ENCODE peak calls at places on chromosomes 5 and 9, in five cellular contexts. Y, G, O, N and E are unnamed samples.

GRCh38 chr5:138792181-138792808 is 39.1 kb downstream of the CTNNA1 start:
- DNase-seq in Y (no peak), G (no peak), O (no peak), N (no peak), E (no peak)

GRCh38 chr9:89486681-89487080 is 11.2 kb downstream of the SEMA4D start:
- DNase-seq in Y (no peak), G (no peak), O (no peak), N (no peak), E (no peak)

GRCh38 chr5:158899201-158899600 is 200.5 kb downstream of the EBF1 start:
- DNase-seq in Y (no peak), G (no peak), O (peak), N (no peak), E (no peak)

GRCh38 chr9:70472268-70473249 is 58.1 kb upstream of the KLF9 start:
- DNase-seq in Y (peak), G (no peak), O (no peak), N (no peak), E (no peak)

GRCh38 chr9:92737611-92738299 is 26.9 kb downstream of the BICD2 start:
- DNase-seq in Y (no peak), G (peak), O (no peak), N (no peak), E (no peak)

GRCh38 chr9:98796364-98797101 is at the start of gene ANKS6:
- DNase-seq in Y (peak), G (no peak), O (peak), N (peak), E (peak)

GRCh38 chr5:20678814-20679298 is 690.9 kb upstream of the CDH18 start:
- DNase-seq in Y (no peak), G (no peak), O (peak), N (no peak), E (no peak)

GRCh38 chr5:10607666-10608442 is 44.0 kb downstream of the ANKRD33B start:
- DNase-seq in Y (no peak), G (no peak), O (peak), N (no peak), E (no peak)

GRCh38 chr5:81194633-81195333 is 38.3 kb upstream of the CKMT2 start:
- DNase-seq in Y (peak), G (no peak), O (peak), N (peak), E (peak)

GRCh38 chr5:124453221-124454032 is 293.0 kb downstream of the ZNF608 start:
- DNase-seq in Y (no peak), G (no peak), O (peak), N (no peak), E (no peak)

GRCh38 chr5:131825404-131826013 is 28.7 kb upstream of the FNIP1 start:
- DNase-seq in Y (no peak), G (no peak), O (no peak), N (no peak), E (no peak)

GRCh38 chr9:134163374-134164196 is 779 bp downstream of the RNU6ATAC start:
- DNase-seq in Y (peak), G (no peak), O (peak), N (peak), E (peak)

GRCh38 chr5:69484891-69485290 is 7.7 kb upstream of the OCLN start:
- DNase-seq in Y (peak), G (no peak), O (peak), N (no peak), E (no peak)

GRCh38 chr5:132557425-132557805 is 638 bp downstream of the RAD50 start:
- DNase-seq in Y (peak), G (no peak), O (no peak), N (peak), E (peak)

GRCh38 chr5:59548807-59549357 is 344.6 kb downstream of the PDE4D start:
- DNase-seq in Y (no peak), G (no peak), O (no peak), N (no peak), E (no peak)

GRCh38 chr5:159313197-159313596 is 17.1 kb downstream of the IL12B start:
- DNase-seq in Y (no peak), G (no peak), O (no peak), N (no peak), E (no peak)

GRCh38 chr9:70496244-70496643 is 81.8 kb upstream of the KLF9 start:
- DNase-seq in Y (no peak), G (no peak), O (no peak), N (no peak), E (no peak)

GRCh38 chr5:78547731-78548189 is 100.8 kb downstream of the LHFPL2 start:
- DNase-seq in Y (peak), G (no peak), O (peak), N (no peak), E (no peak)

GRCh38 chr9:93659837-93660177 is 83.4 kb downstream of the PHF2 start:
- DNase-seq in Y (no peak), G (peak), O (no peak), N (no peak), E (no peak)

GRCh38 chr5:69083412-69083811 is 10.4 kb upstream of the SLC30A5 start:
- DNase-seq in Y (no peak), G (no peak), O (no peak), N (no peak), E (no peak)

GRCh38 chr9:131722260-131722659 is 17.6 kb downstream of the RAPGEF1 start:
- DNase-seq in Y (no peak), G (no peak), O (no peak), N (no peak), E (no peak)